ENCODE peak calls at places on chromosomes 4 and X, in ten cellular contexts. J is fibroblast of the aortic adventitia, H is stomach, Y is omental fat pad, W is foreskin keratinocyte, D is RWPE1, U is H9, X is right lobe of liver, V is upper lobe of left lung, O is foreskin fibroblast. G is an unnamed sample.

GRCh38 chr4:168923526-168924194 is 86.4 kb downstream of the CBR4 start:
- DNase-seq in J (peak), H (peak), Y (no peak), W (no peak), D (peak), U (peak), X (no peak), V (peak), O (peak), G (no peak)

GRCh38 chr4:3123201-3123671 is 48.8 kb downstream of the HTT start:
- DNase-seq in J (peak), H (no peak), Y (no peak), W (peak), D (no peak), U (no peak), X (no peak), V (no peak), O (peak), G (no peak)

GRCh38 chr4:110188113-110188512 is 10.3 kb downstream of the ELOVL6 start:
- DNase-seq in J (no peak), H (no peak), Y (no peak), W (no peak), D (no peak), U (no peak), X (no peak), V (no peak), O (no peak), G (no peak)

GRCh38 chrX:45515262-45516215 is 314.9 kb upstream of the DIPK2B start:
- DNase-seq in J (peak), H (peak), Y (peak), W (peak), D (peak), U (no peak), X (peak), V (peak), O (peak), G (no peak)

GRCh38 chrX:76893930-76894329 is 466.4 kb downstream of the MAGEE1 start:
- DNase-seq in J (peak), H (no peak), Y (no peak), W (no peak), D (no peak), U (no peak), X (no peak), V (no peak), O (no peak), G (no peak)

GRCh38 chr4:21457086-21457840 is 491.3 kb downstream of the KCNIP4 start:
- DNase-seq in J (no peak), H (no peak), Y (no peak), W (no peak), D (no peak), U (no peak), X (no peak), V (no peak), O (no peak), G (no peak)

GRCh38 chr4:181870326-181870725 is 372.9 kb upstream of the TENM3 start:
- DNase-seq in J (peak), H (no peak), Y (no peak), W (no peak), D (no peak), U (no peak), X (no peak), V (no peak), O (peak), G (no peak)

GRCh38 chr4:11543710-11544109 is 115.0 kb upstream of the HS3ST1 start:
- DNase-seq in J (peak), H (no peak), Y (no peak), W (no peak), D (peak), U (no peak), X (no peak), V (no peak), O (peak), G (no peak)

GRCh38 chr4:89298788-89299152 is 8.8 kb downstream of the GPRIN3 start:
- DNase-seq in J (peak), H (no peak), Y (no peak), W (no peak), D (no peak), U (no peak), X (no peak), V (no peak), O (peak), G (no peak)

GRCh38 chr4:187304131-187304530 is 580.5 kb upstream of the FAT1 start:
- DNase-seq in J (no peak), H (no peak), Y (no peak), W (no peak), D (no peak), U (no peak), X (no peak), V (no peak), O (no peak), G (no peak)

GRCh38 chr4:878796-879729 is 53.1 kb downstream of the GAK start:
- DNase-seq in J (no peak), H (no peak), Y (no peak), W (no peak), D (no peak), U (no peak), X (no peak), V (no peak), O (no peak), G (no peak)

GRCh38 chrX:292900-293897 is 12.0 kb downstream of the PLCXD1 start:
- DNase-seq in J (no peak), H (peak), Y (no peak), W (no peak), D (no peak), U (no peak), X (peak), V (peak), O (no peak), G (no peak)

GRCh38 chrX:105018865-105019264 is 201.6 kb downstream of the TEX13A start:
- DNase-seq in J (no peak), H (no peak), Y (no peak), W (no peak), D (no peak), U (no peak), X (no peak), V (no peak), O (peak), G (no peak)

GRCh38 chr4:173547889-173548288 is 17.9 kb upstream of the HAND2 start:
- DNase-seq in J (no peak), H (no peak), Y (no peak), W (no peak), D (no peak), U (no peak), X (no peak), V (no peak), O (peak), G (no peak)

GRCh38 chr4:5796976-5797375 is 86.0 kb downstream of the EVC start:
- DNase-seq in J (no peak), H (no peak), Y (no peak), W (no peak), D (no peak), U (peak), X (no peak), V (peak), O (no peak), G (no peak)

GRCh38 chrX:39012561-39013209 is 211.4 kb downstream of the MID1IP1 start:
- DNase-seq in J (peak), H (no peak), Y (no peak), W (no peak), D (no peak), U (no peak), X (no peak), V (no peak), O (peak), G (no peak)

GRCh38 chr4:40053161-40053560 is 3.5 kb upstream of the N4BP2 start:
- DNase-seq in J (no peak), H (no peak), Y (no peak), W (no peak), D (no peak), U (no peak), X (no peak), V (no peak), O (no peak), G (no peak)

GRCh38 chrX:97639526-97639925 is 755.8 kb downstream of the RPA4 start:
- DNase-seq in J (no peak), H (no peak), Y (no peak), W (no peak), D (no peak), U (peak), X (no peak), V (no peak), O (no peak), G (no peak)

GRCh38 chrX:40476958-40477357 is 103.8 kb upstream of the ATP6AP2 start:
- DNase-seq in J (no peak), H (no peak), Y (no peak), W (no peak), D (no peak), U (no peak), X (no peak), V (no peak), O (no peak), G (no peak)

GRCh38 chrX:57977992-57978391 is 67.7 kb upstream of the ZXDA start:
- DNase-seq in J (no peak), H (no peak), Y (no peak), W (no peak), D (no peak), U (no peak), X (no peak), V (no peak), O (no peak), G (no peak)
- TF ChIP-seq CTCF in J (no peak), H (no peak), Y (no peak), W (no peak), D (no peak), U (no peak), X (no peak), V (no peak), O (no peak), G (no peak)

GRCh38 chr4:36192922-36193321 is 51.4 kb downstream of the ARAP2 start:
- DNase-seq in J (no peak), H (no peak), Y (no peak), W (no peak), D (no peak), U (no peak), X (no peak), V (no peak), O (no peak), G (no peak)

GRCh38 chr4:36183232-36183631 is 61.1 kb downstream of the ARAP2 start:
- DNase-seq in J (no peak), H (no peak), Y (no peak), W (no peak), D (no peak), U (no peak), X (no peak), V (no peak), O (no peak), G (no peak)

GRCh38 chr4:36189511-36190226 is 54.6 kb downstream of the ARAP2 start:
- DNase-seq in J (no peak), H (no peak), Y (no peak), W (no peak), D (no peak), U (no peak), X (no peak), V (no peak), O (no peak), G (no peak)

GRCh38 chr4:36183665-36184393 is 60.5 kb downstream of the ARAP2 start:
- DNase-seq in J (no peak), H (no peak), Y (no peak), W (no peak), D (no peak), U (no peak), X (no peak), V (no peak), O (no peak), G (no peak)

DNA sequence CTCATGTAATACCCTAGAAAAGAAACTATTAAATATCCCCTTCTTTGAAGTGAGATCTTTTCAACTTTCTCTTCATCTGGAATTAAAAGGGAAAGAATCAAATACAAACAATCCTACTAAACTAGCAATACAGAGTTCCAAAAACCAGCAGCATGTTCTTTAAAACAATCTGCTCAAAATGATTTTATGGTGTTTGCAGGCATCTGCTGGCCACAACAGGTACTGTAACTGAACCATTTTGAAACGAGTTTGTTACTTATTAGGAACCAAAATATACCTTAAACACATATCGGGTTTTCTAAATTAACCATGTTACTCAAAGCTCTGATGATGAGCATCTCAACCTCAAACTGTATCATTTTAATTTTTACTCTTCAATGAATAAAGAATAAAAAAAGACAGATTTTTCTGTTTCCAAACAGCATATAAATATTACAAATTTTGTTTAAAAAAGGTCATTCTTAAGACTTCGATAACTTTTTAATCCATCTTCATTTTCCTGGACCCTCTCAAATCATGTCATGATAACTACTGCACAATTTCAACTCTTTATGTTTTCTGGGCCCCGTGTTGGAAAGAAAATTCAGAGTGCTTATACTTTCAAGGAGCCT is 56.5 kb downstream of the ARAP2 start:
- DNase-seq in J (peak), H (no peak), Y (no peak), W (no peak), D (peak), U (no peak), X (no peak), V (no peak), O (peak), G (no peak)
- TF ChIP-seq CTCF in J (no peak), H (peak), Y (no peak), W (peak), D (peak), U (peak), X (peak), V (peak), O (no peak), G (peak)

DNA sequence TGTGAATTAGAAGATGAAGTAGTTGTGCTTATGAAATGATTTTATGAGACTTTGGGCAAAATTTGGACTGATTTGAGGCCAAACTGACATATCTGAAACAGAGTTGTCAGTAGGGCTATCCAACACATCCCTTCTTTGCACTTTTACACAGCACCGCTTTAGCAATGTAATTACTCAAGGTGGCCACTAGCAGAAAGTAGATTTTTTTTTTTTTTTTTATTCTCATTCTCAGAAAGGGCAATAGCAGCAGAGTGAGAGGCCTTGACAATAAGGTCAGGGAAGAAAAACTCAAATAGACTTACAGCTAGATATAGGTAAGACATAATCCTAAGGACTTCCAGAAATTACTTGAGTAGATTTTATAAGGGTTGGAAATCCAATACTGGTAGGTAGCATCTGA is 414.3 kb downstream of the NAP1L3 start:
- DNase-seq in J (no peak), H (no peak), Y (no peak), W (no peak), D (no peak), U (no peak), X (no peak), V (no peak), O (no peak), G (no peak)
- TF ChIP-seq CTCF in J (peak), H (no peak), Y (no peak), W (no peak), D (no peak), U (peak), X (no peak), V (no peak), O (no peak), G (no peak)

GRCh38 chrX:132590350-132591026 is 101.7 kb upstream of the MBNL3 start:
- DNase-seq in J (no peak), H (no peak), Y (no peak), W (no peak), D (no peak), U (no peak), X (no peak), V (no peak), O (no peak), G (no peak)
- TF ChIP-seq CTCF in J (no peak), H (no peak), Y (no peak), W (no peak), D (no peak), U (no peak), X (no peak), V (no peak), O (no peak), G (no peak)

GRCh38 chr4:8939160-8939855 is 67.7 kb upstream of the HMX1 start:
- DNase-seq in J (no peak), H (no peak), Y (no peak), W (no peak), D (no peak), U (no peak), X (no peak), V (no peak), O (no peak), G (no peak)

GRCh38 chr4:8938623-8939022 is 67.0 kb upstream of the HMX1 start:
- DNase-seq in J (no peak), H (no peak), Y (no peak), W (no peak), D (no peak), U (no peak), X (no peak), V (no peak), O (no peak), G (no peak)

GRCh38 chr4:8938137-8938536 is 66.5 kb upstream of the HMX1 start:
- DNase-seq in J (no peak), H (no peak), Y (no peak), W (no peak), D (no peak), U (no peak), X (no peak), V (no peak), O (no peak), G (no peak)

GRCh38 chr4:8939887-8940742 is 68.5 kb upstream of the HMX1 start:
- DNase-seq in J (no peak), H (no peak), Y (no peak), W (no peak), D (no peak), U (no peak), X (no peak), V (no peak), O (no peak), G (no peak)

DNA sequence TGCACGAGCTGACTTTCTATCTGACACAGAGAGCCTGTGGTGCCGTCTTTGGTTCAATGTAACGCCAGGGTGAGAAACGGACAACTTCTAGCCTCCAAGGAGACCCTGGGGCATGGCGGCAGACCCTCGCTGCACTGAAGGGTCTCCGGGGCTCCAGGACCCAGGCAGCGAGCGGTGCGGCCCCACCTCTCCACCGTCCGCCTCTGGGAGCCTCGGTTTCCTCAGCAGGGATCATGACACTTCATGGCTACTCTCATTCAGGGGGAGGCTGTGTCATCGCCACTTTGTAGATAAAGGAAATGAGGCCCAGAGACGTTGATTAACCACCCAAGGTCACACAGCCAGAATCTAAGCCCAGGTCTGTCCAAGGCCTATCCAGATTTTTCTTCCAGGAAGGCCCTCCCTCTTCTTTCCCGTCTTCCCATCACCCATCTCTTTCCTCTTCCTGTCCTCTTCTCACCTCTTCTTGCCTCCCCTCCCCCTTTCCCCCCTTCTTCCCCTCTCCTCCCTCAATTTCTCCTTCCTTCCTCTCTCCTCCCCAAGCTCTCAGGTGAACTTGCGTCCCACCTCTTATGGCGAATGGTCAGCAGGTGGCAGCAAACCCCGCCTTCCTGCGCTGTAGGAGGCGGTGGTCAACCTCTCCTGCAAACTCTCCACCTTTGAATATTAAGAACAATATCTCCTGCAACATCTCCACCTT is 69.3 kb upstream of the HMX1 start:
- DNase-seq in J (no peak), H (no peak), Y (no peak), W (no peak), D (no peak), U (no peak), X (no peak), V (no peak), O (no peak), G (no peak)
- TF ChIP-seq CTCF in J (no peak), H (no peak), Y (no peak), W (no peak), D (peak), U (peak), X (no peak), V (no peak), O (no peak), G (no peak)

DNA sequence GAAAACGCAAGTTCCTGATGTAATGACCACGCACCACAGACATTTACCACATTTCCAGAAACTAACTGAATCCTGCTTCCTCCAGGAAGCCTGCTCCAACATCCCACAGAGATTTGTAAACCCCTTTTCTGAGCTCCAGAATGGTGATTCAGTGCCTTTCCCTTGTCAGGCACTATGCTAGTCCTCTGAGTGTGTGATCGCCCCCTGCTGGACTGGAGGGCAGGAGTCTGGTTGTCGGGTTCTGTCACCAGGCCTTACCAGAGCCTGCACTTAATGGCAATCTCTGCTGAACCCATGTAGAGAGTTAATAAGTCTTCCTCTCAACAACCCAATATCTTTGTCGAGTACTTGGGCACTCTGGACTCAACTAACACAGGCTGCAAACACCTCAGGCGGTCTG is 14.5 kb upstream of the KDM5C start:
- DNase-seq in J (no peak), H (no peak), Y (no peak), W (no peak), D (no peak), U (peak), X (no peak), V (no peak), O (no peak), G (no peak)
- TF ChIP-seq CTCF in J (peak), H (no peak), Y (no peak), W (peak), D (no peak), U (peak), X (no peak), V (no peak), O (no peak), G (no peak)

GRCh38 chr4:75434105-75434504 is 80.1 kb downstream of the RCHY1 start:
- DNase-seq in J (no peak), H (no peak), Y (no peak), W (no peak), D (no peak), U (no peak), X (no peak), V (no peak), O (no peak), G (no peak)

GRCh38 chr4:75429208-75429607 is 85.0 kb downstream of the RCHY1 start:
- DNase-seq in J (no peak), H (no peak), Y (no peak), W (no peak), D (no peak), U (no peak), X (no peak), V (no peak), O (peak), G (no peak)

GRCh38 chr4:75432683-75433082 is 81.5 kb downstream of the RCHY1 start:
- DNase-seq in J (peak), H (no peak), Y (no peak), W (no peak), D (peak), U (peak), X (no peak), V (no peak), O (peak), G (no peak)
- TF ChIP-seq CTCF in J (peak), H (no peak), Y (no peak), W (peak), D (no peak), U (peak), X (no peak), V (no peak), O (peak), G (no peak)